ENCODE peak calls at places on chromosome 10, in ten cellular contexts. A is GM23338, Y is GM12891, F is SK-N-SH, N is Panc1, M is HL-60, B is endothelial cell of umbilical vein, V is transverse colon, D is esophagus muscularis mucosa, R is GM12878. I is an unnamed sample.

GRCh38 chr10:76049581-76050290 is 618.3 kb downstream of the LRMDA start:
- DNase-seq in D (no peak), A (no peak), Y (no peak), N (no peak), B (no peak), F (no peak), V (no peak), R (no peak), M (peak; percentile 4), I (no peak)

GRCh38 chr10:123380491-123381085 is 226.4 kb downstream of the BUB3 start:
- DNase-seq in R (no peak), V (no peak), Y (no peak), M (no peak), D (no peak), A (peak; percentile 37), N (peak; percentile 39), B (no peak), F (peak; percentile 58), I (no peak)

GRCh38 chr10:78445308-78445707 is 411.6 kb downstream of the RPS24 start:
- DNase-seq in B (no peak), A (no peak), N (no peak), M (no peak), F (no peak), Y (no peak), D (no peak), R (no peak), V (no peak), I (no peak)

GRCh38 chr10:10043083-10043482 is 974.6 kb upstream of the CELF2 start:
- DNase-seq in F (no peak), V (no peak), R (no peak), A (no peak), B (no peak), D (no peak), M (no peak), N (no peak), Y (no peak), I (no peak)

GRCh38 chr10:30763933-30764332 is 134.4 kb upstream of the LYZL2 start:
- DNase-seq in A (no peak), N (no peak), V (peak; percentile 54), F (no peak), R (no peak), M (peak; percentile 55), B (no peak), Y (no peak), D (no peak), I (no peak)

GRCh38 chr10:123043409-123043925 is 34.7 kb downstream of the ACADSB start:
- DNase-seq in N (peak; percentile 65), Y (peak; percentile 39), D (no peak), R (peak; percentile 30), M (peak; percentile 63), A (peak; percentile 91), V (peak; percentile 37), F (peak; percentile 67), B (peak; percentile 61), I (no peak)

GRCh38 chr10:121527690-121528089 is 70.6 kb downstream of the FGFR2 start:
- DNase-seq in Y (no peak), A (no peak), B (no peak), D (no peak), F (no peak), R (no peak), V (peak; percentile 28), N (no peak), M (no peak), I (no peak)

GRCh38 chr10:100470367-100470766 is 7.6 kb downstream of the WNT8B start:
- DNase-seq in M (no peak), R (no peak), D (no peak), B (no peak), A (no peak), F (no peak), Y (no peak), V (no peak), N (no peak), I (no peak)

GRCh38 chr10:72612203-72612826 is 13.6 kb downstream of the MICU1 start:
- DNase-seq in D (no peak), B (peak; percentile 64), A (no peak), N (no peak), V (no peak), Y (no peak), M (no peak), R (no peak), F (peak; percentile 46), I (no peak)

GRCh38 chr10:132539431-132539839 is 1.8 kb downstream of the INPP5A start:
- DNase-seq in Y (no peak), B (no peak), A (no peak), R (no peak), M (no peak), F (no peak), D (no peak), V (peak; percentile 19), N (no peak), I (peak; percentile 86)

GRCh38 chr10:29496341-29497162 is 138.2 kb downstream of the SVIL start:
- DNase-seq in A (peak; percentile 92), M (peak; percentile 50), R (no peak), N (no peak), V (peak; percentile 76), Y (peak; percentile 47), D (no peak), B (peak; percentile 72), F (peak; percentile 84), I (peak; percentile 90)

GRCh38 chr10:132945125-132945893 is 2.9 kb upstream of the CFAP46 start:
- DNase-seq in N (no peak), R (no peak), F (no peak), Y (no peak), A (no peak), B (no peak), V (no peak), M (no peak), D (no peak), I (no peak)

GRCh38 chr10:50275650-50276235 is 24.4 kb upstream of the ASAH2 start:
- DNase-seq in M (no peak), B (peak; percentile 39), V (peak; percentile 43), Y (peak; percentile 11), A (peak; percentile 51), D (peak; percentile 86), R (peak; percentile 25), N (peak; percentile 13), F (peak; percentile 5), I (peak; percentile 74)

GRCh38 chr10:34811126-34811967 is 3.7 kb downstream of the PARD3 start:
- DNase-seq in R (no peak), D (no peak), A (peak; percentile 70), N (no peak), M (no peak), B (no peak), Y (no peak), F (no peak), V (no peak), I (peak; percentile 54)
- TF ChIP-seq POLR2AphosphoS5 in R (no peak), D (no peak), A (no peak), N (no peak), M (no peak), B (no peak), Y (no peak), F (no peak), V (no peak), I (no peak)

GRCh38 chr10:101588879-101589278 is 758 bp downstream of the DPCD start:
- DNase-seq in A (no peak), M (no peak), Y (no peak), R (no peak), V (no peak), B (peak; percentile 53), N (no peak), D (no peak), F (no peak), I (peak; percentile 47)

GRCh38 chr10:101585841-101586240 is 2.2 kb downstream of the POLL start:
- DNase-seq in R (no peak), M (no peak), Y (no peak), V (no peak), N (no peak), B (no peak), D (no peak), F (no peak), A (no peak), I (peak; percentile 63)

DNA sequence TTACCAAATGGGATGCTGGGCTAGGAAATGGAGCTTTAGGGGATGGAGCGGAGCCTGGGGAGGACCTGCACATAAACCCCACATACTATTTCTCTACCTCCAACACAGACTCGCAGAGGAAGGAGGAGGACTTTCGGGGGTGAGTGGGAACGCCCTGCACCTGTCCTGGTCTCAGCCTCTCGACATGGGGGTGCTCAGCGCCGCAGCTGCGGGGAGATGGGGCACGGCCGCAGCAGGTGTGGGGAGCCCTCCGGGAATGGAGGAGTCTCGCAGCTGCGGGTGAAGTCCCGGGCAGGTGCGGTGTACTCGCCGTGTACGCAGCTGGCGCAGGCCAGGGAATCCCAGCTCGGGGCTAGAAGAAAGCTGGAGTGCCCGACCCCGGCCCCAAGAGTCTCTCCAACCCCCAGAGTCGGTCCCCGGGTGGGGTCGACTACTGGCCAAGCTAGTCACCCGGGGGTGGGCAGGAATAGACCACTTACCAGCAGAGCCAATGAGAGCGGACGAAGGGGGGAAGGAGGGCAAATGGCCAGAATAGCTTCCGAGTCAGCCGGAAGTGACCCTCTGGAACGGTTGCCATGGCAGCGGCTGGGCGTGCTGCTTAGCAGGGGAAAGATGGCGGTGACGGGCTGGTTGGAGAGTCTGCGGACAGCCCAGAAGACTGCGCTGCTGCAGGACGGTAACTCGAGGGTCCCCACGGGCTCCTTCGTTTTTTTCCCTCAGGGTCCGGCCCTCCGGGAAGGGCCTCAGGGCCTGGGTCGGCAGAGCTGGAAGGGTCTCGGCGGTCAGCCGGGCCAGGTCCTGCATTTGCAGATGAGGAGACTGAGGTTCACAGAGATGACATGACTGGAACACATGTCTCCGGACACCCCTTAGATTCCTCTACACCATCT is at the start of the genes DPCD and POLL:
- DNase-seq in N (peak; percentile 70), Y (peak; percentile 97), F (peak; percentile 97), R (peak; percentile 71), V (peak; percentile 97), D (peak; percentile 99), B (peak; percentile 95), A (peak; percentile 99), M (peak; percentile 96), I (peak; percentile 98)
- TF ChIP-seq POLR2AphosphoS5 in N (peak; percentile 87), Y (peak; percentile 70), F (peak; percentile 76), R (peak; percentile 49), V (no peak), D (peak; percentile 85), B (peak; percentile 45), A (peak; percentile 89), M (no peak), I (peak; percentile 83)

DNA sequence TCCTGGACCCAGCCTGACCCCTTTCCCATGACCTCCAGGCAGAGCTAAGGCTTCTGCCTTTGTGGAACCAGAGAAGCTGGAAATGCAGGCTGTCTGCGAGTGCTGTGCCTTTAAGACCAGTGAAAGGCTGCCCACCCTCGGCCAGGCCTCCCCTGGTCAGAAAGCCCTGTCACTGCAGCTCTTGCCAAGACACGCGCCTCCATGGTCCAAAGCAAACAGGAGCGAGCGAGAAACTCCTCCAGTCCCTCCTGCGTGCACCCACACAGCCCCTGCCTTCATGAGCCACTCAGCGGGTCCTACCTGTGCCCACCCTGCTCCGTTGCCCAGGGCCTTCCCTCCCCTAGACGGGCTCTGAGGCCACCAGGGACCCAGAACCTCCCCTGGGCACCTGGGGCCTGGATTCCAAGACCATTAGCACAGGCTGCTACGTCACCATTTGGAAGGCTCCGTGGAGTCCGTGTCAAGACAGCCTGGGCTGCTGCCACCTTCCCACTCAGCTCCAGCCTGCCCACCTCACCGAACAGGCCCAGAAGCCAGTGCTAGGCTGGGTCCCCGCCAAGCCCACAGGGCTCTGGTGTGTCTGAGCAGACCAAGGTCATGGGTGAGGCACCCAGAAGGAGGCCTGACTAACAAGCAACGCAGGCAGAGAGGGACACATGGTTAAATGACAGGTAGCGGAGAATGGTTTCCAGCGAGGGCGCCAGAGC is 144.5 kb downstream of the NEURL1 start:
- DNase-seq in F (no peak), V (peak; percentile 60), N (no peak), R (no peak), Y (no peak), D (no peak), A (no peak), B (no peak), M (no peak), I (no peak)
- TF ChIP-seq POLR2AphosphoS5 in F (no peak), V (peak; percentile 27), N (no peak), R (no peak), Y (no peak), D (peak; percentile 69), A (no peak), B (no peak), M (no peak), I (no peak)

GRCh38 chr10:5910323-5911100 is 20.5 kb downstream of the FBH1 start:
- DNase-seq in A (no peak), N (no peak), D (no peak), M (no peak), F (no peak), R (no peak), B (no peak), V (no peak), Y (no peak), I (no peak)
- TF ChIP-seq POLR2AphosphoS5 in A (no peak), N (no peak), D (no peak), M (no peak), F (no peak), R (no peak), B (no peak), V (no peak), Y (no peak), I (no peak)

I was measured in spleen.